ENCODE peak calls at places on chromosomes 16 and 17, in four cellular contexts. One of them, this sample, is unnamed.

GRCh38 chr17:18117974-18118632 is 9.5 kb downstream of the MYO15A start:
- DNase-seq in GM12891: no peak
- DNase-seq in H1: no peak
- DNase-seq in K562: no peak
- DNase-seq in this sample: no peak

GRCh38 chr16:76583466-76583865 is 306.3 kb downstream of the CNTNAP4 start:
- DNase-seq in GM12891: no peak
- DNase-seq in H1: no peak
- DNase-seq in K562: no peak
- DNase-seq in this sample: no peak

GRCh38 chr16:77172964-77173363 is 18.0 kb upstream of the MON1B start:
- DNase-seq in GM12891: no peak
- DNase-seq in H1: no peak
- DNase-seq in K562: no peak
- DNase-seq in this sample: no peak

GRCh38 chr17:76701471-76701967 is 9.2 kb downstream of the MXRA7 start:
- DNase-seq in GM12891: no peak
- DNase-seq in H1: no peak
- DNase-seq in K562: no peak
- DNase-seq in this sample: no peak

GRCh38 chr17:77821114-77821513 is 137.4 kb upstream of the TNRC6C start:
- DNase-seq in GM12891: peak; percentile 33
- DNase-seq in H1: no peak
- DNase-seq in K562: peak; percentile 39
- DNase-seq in this sample: no peak

GRCh38 chr16:29641561-29641960 is 21.5 kb upstream of the SPN start:
- DNase-seq in GM12891: no peak
- DNase-seq in H1: no peak
- DNase-seq in K562: peak; percentile 47
- DNase-seq in this sample: no peak

GRCh38 chr17:81261096-81261495 is 22.0 kb downstream of the NDUFAF8 start:
- DNase-seq in GM12891: no peak
- DNase-seq in H1: no peak
- DNase-seq in K562: no peak
- DNase-seq in this sample: no peak

GRCh38 chr16:83515395-83515794 is 292.4 kb upstream of the HSBP1 start:
- DNase-seq in GM12891: no peak
- DNase-seq in H1: no peak
- DNase-seq in K562: no peak
- DNase-seq in this sample: no peak

GRCh38 chr17:81931557-81932332 is 4.2 kb upstream of the MAFG start:
- DNase-seq in GM12891: no peak
- DNase-seq in H1: no peak
- DNase-seq in K562: no peak
- DNase-seq in this sample: no peak

GRCh38 chr16:1527836-1528811 is 5.3 kb upstream of the TMEM204 start:
- DNase-seq in GM12891: no peak
- DNase-seq in H1: no peak
- DNase-seq in K562: peak; percentile 54
- DNase-seq in this sample: no peak

GRCh38 chr17:59427425-59427921 is 96.0 kb downstream of the YPEL2 start:
- DNase-seq in GM12891: no peak
- DNase-seq in H1: no peak
- DNase-seq in K562: no peak
- DNase-seq in this sample: no peak

GRCh38 chr17:27602721-27603445 is 28.1 kb upstream of the LGALS9 start:
- DNase-seq in GM12891: peak; percentile 83
- DNase-seq in H1: peak; percentile 93
- DNase-seq in K562: peak; percentile 88
- DNase-seq in this sample: peak; percentile 75

GRCh38 chr17:45411348-45412105 is 21.1 kb downstream of the ARHGAP27 start:
- DNase-seq in GM12891: no peak
- DNase-seq in H1: no peak
- DNase-seq in K562: no peak
- DNase-seq in this sample: no peak

GRCh38 chr17:37813753-37814152 is 68.9 kb upstream of the HNF1B start:
- DNase-seq in GM12891: no peak
- DNase-seq in H1: no peak
- DNase-seq in K562: no peak
- DNase-seq in this sample: no peak

GRCh38 chr17:68296217-68297140 is 5.2 kb downstream of the ARSG start:
- DNase-seq in GM12891: no peak
- DNase-seq in H1: no peak
- DNase-seq in K562: no peak
- DNase-seq in this sample: no peak

GRCh38 chr17:40304464-40304863 is 4.5 kb upstream of the RARA start:
- DNase-seq in GM12891: no peak
- DNase-seq in H1: no peak
- DNase-seq in K562: no peak
- DNase-seq in this sample: no peak

GRCh38 chr17:43319293-43320124 is 79.3 kb upstream of the ARL4D start:
- DNase-seq in GM12891: no peak
- DNase-seq in H1: no peak
- DNase-seq in K562: no peak
- DNase-seq in this sample: no peak

GRCh38 chr16:63982156-63982555 is 1139.7 kb downstream of the CDH11 start:
- DNase-seq in GM12891: no peak
- DNase-seq in H1: no peak
- DNase-seq in K562: no peak
- DNase-seq in this sample: no peak

GRCh38 chr16:61926766-61927165 is 109.5 kb downstream of the CDH8 start:
- DNase-seq in GM12891: no peak
- DNase-seq in H1: no peak
- DNase-seq in K562: no peak
- DNase-seq in this sample: no peak

GRCh38 chr16:76176153-76176552 is 101.0 kb upstream of the CNTNAP4 start:
- DNase-seq in GM12891: no peak
- DNase-seq in H1: no peak
- DNase-seq in K562: no peak
- DNase-seq in this sample: no peak

GRCh38 chr17:40600486-40601046 is 35.3 kb upstream of the CCR7 start:
- DNase-seq in GM12891: no peak
- DNase-seq in H1: peak; percentile 20
- DNase-seq in K562: no peak
- DNase-seq in this sample: no peak

GRCh38 chr16:82603784-82604411 is 22.9 kb upstream of the CDH13 start:
- DNase-seq in GM12891: no peak
- DNase-seq in H1: no peak
- DNase-seq in K562: no peak
- DNase-seq in this sample: no peak

GRCh38 chr16:48361540-48361939 is 23.7 kb downstream of the SIAH1 start:
- DNase-seq in GM12891: no peak
- DNase-seq in H1: no peak
- DNase-seq in K562: no peak
- DNase-seq in this sample: no peak

GRCh38 chr17:4600563-4600962 is 16.2 kb downstream of the SMTNL2 start:
- DNase-seq in GM12891: no peak
- DNase-seq in H1: no peak
- DNase-seq in K562: no peak
- DNase-seq in this sample: no peak

GRCh38 chr16:46974352-46974751 is 878 bp upstream of the DNAJA2 start:
- DNase-seq in GM12891: peak; percentile 29
- DNase-seq in H1: no peak
- DNase-seq in K562: peak; percentile 29
- DNase-seq in this sample: no peak

GRCh38 chr17:42651392-42651791 is 7.7 kb upstream of the TUBG2 start:
- DNase-seq in GM12891: no peak
- DNase-seq in H1: no peak
- DNase-seq in K562: no peak
- DNase-seq in this sample: no peak

GRCh38 chr17:65297384-65297783 is 160.2 kb downstream of the RGS9 start:
- DNase-seq in GM12891: no peak
- DNase-seq in H1: no peak
- DNase-seq in K562: no peak
- DNase-seq in this sample: no peak

GRCh38 chr16:27225536-27226360 is 22.4 kb downstream of the KDM8 start:
- DNase-seq in GM12891: no peak
- DNase-seq in H1: no peak
- DNase-seq in K562: no peak
- DNase-seq in this sample: no peak

GRCh38 chr17:28133562-28133970 is 91.1 kb downstream of the NLK start:
- DNase-seq in GM12891: no peak
- DNase-seq in H1: no peak
- DNase-seq in K562: no peak
- DNase-seq in this sample: no peak

GRCh38 chr16:31130336-31130812 is 5.2 kb downstream of the PRSS8 start:
- DNase-seq in GM12891: no peak
- DNase-seq in H1: no peak
- DNase-seq in K562: no peak
- DNase-seq in this sample: no peak

GRCh38 chr16:67415872-67416793 is at the start of gene ZDHHC1:
- DNase-seq in GM12891: peak; percentile 92
- DNase-seq in H1: peak; percentile 94
- DNase-seq in K562: peak; percentile 72
- DNase-seq in this sample: peak; percentile 83

GRCh38 chr16:3413730-3414379 is 12.8 kb downstream of the ZNF174 start:
- DNase-seq in GM12891: no peak
- DNase-seq in H1: no peak
- DNase-seq in K562: no peak
- DNase-seq in this sample: no peak

GRCh38 chr16:6827272-6827671 is 505.4 kb upstream of the RBFOX1 start:
- DNase-seq in GM12891: no peak
- DNase-seq in H1: no peak
- DNase-seq in K562: no peak
- DNase-seq in this sample: no peak
- TF ChIP-seq POLR2A in GM12891: no peak
- TF ChIP-seq POLR2A in H1: no peak
- TF ChIP-seq POLR2A in K562: no peak
- TF ChIP-seq POLR2A in this sample: no peak

GRCh38 chr16:51641191-51641765 is 490.2 kb upstream of the SALL1 start:
- DNase-seq in GM12891: no peak
- DNase-seq in H1: no peak
- DNase-seq in K562: no peak
- DNase-seq in this sample: no peak
- TF ChIP-seq POLR2AphosphoS5 in GM12891: no peak
- TF ChIP-seq POLR2AphosphoS5 in H1: no peak
- TF ChIP-seq POLR2AphosphoS5 in K562: no peak
- TF ChIP-seq POLR2AphosphoS5 in this sample: no peak

GRCh38 chr16:11006666-11007065 is 62.3 kb downstream of the CLEC16A start:
- DNase-seq in GM12891: no peak
- DNase-seq in H1: no peak
- DNase-seq in K562: no peak
- DNase-seq in this sample: no peak

GRCh38 chr16:11005611-11005975 is 61.2 kb downstream of the CLEC16A start:
- DNase-seq in GM12891: no peak
- DNase-seq in H1: no peak
- DNase-seq in K562: no peak
- DNase-seq in this sample: no peak

GRCh38 chr16:11003141-11003540 is 58.8 kb downstream of the CLEC16A start:
- DNase-seq in GM12891: no peak
- DNase-seq in H1: no peak
- DNase-seq in K562: no peak
- DNase-seq in this sample: no peak

GRCh38 chr16:11004957-11005610 is 60.7 kb downstream of the CLEC16A start:
- DNase-seq in GM12891: no peak
- DNase-seq in H1: no peak
- DNase-seq in K562: no peak
- DNase-seq in this sample: no peak

GRCh38 chr16:11004351-11004750 is 60.0 kb downstream of the CLEC16A start:
- DNase-seq in GM12891: no peak
- DNase-seq in H1: no peak
- DNase-seq in K562: no peak
- DNase-seq in this sample: no peak
- TF ChIP-seq TAF1 in GM12891: no peak
- TF ChIP-seq TAF1 in H1: no peak
- TF ChIP-seq TAF1 in K562: no peak
- TF ChIP-seq TAF1 in this sample: no peak

GRCh38 chr17:39198186-39198566 is 707 bp upstream of the CACNB1 start:
- DNase-seq in GM12891: no peak
- DNase-seq in H1: no peak
- DNase-seq in K562: no peak
- DNase-seq in this sample: no peak

GRCh38 chr17:39195568-39196160 is 1.8 kb downstream of the CACNB1 start:
- DNase-seq in GM12891: no peak
- DNase-seq in H1: no peak
- DNase-seq in K562: no peak
- DNase-seq in this sample: no peak

GRCh38 chr17:39196820-39197331 is 593 bp downstream of the CACNB1 start:
- DNase-seq in GM12891: no peak
- DNase-seq in H1: peak; percentile 52
- DNase-seq in K562: peak; percentile 49
- DNase-seq in this sample: no peak

GRCh38 chr17:39196191-39196819 is 1.2 kb downstream of the CACNB1 start:
- DNase-seq in GM12891: no peak
- DNase-seq in H1: no peak
- DNase-seq in K562: no peak
- DNase-seq in this sample: no peak

DNA sequence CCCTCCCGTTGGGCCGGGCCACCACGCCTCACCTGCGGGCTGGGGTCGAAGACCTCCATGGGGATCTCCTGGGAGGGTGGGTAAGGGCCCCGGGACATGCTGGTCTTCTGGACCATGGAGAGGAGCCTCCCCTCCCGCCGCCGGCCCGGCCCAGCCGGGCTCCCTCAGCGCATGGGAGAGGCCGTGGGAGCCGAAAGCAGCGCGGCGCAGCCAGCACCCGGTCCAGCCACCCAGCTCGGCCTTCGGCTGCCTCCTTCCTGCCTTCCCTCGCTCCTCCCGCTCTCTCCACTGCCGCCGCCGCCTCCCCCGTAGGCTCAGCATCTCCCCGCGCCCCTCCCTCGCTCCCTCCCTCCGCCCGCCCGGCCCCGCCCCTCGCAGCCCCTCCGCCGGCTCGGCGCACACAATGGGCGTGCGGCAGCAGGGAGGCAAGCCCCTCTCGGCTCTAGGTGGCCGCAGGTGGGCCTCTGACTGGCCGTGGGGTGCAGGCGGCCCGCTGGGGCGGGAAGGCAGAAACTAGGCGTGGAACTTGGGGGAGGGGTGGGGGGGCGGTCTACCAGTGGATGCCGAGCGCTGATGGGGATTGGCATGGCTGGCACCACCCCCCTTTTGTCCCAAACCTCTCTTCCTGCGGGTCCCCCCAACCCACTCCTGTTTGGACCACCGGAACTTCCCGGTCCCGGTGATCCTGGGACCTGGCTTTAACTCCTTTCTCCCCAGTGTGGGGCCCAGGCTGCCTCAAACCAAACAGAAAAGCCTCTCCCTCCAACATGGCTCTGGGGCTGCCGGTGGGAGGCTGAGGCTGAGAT is at the start of gene CACNB1:
- DNase-seq in GM12891: peak; percentile 82
- DNase-seq in H1: peak; percentile 85
- DNase-seq in K562: peak; percentile 87
- DNase-seq in this sample: peak; percentile 80
- TF ChIP-seq POLR2A in GM12891: no peak
- TF ChIP-seq POLR2A in H1: no peak
- TF ChIP-seq POLR2A in K562: peak; percentile 61
- TF ChIP-seq POLR2A in this sample: peak; percentile 48

This sample was measured in GM12892.